ENCODE peak calls at places on chromosomes 1 and 21, in ten cellular contexts. P, R, Q, Z, M, K, H, U, S and L are unnamed samples.
A peak's percentile ranks its signal among the peaks of the same experiment; 100 is the strongest.

GRCh38 chr1:38858833-38859560 is 575 bp downstream of the RRAGC start:
- DNase-seq in K (no peak), M (no peak), R (peak; percentile 76), S (peak; percentile 41), H (peak; percentile 78), P (peak; percentile 77), Z (peak; percentile 43), Q (peak; percentile 51), U (no peak), L (no peak)

GRCh38 chr1:97919568-97920261 is 1.1 kb downstream of the DPYD start:
- DNase-seq in R (no peak), U (no peak), Z (no peak), H (no peak), K (peak; percentile 8), M (no peak), P (no peak), Q (peak; percentile 3), S (no peak), L (no peak)

GRCh38 chr1:17091252-17091651 is 28.0 kb downstream of the PADI2 start:
- DNase-seq in R (no peak), Z (no peak), P (no peak), U (no peak), H (no peak), K (no peak), M (no peak), Q (no peak), S (no peak), L (no peak)

GRCh38 chr1:46394108-46394871 is at the start of gene FAAH:
- DNase-seq in K (peak; percentile 85), P (peak; percentile 80), S (peak; percentile 55), Q (no peak), H (no peak), M (peak; percentile 68), R (peak; percentile 66), U (peak; percentile 83), Z (no peak), L (no peak)

GRCh38 chr1:119799003-119799402 is 12.3 kb downstream of the REG4 start:
- DNase-seq in K (no peak), S (no peak), R (no peak), P (no peak), M (no peak), U (no peak), Q (no peak), Z (no peak), H (no peak), L (no peak)

GRCh38 chr1:17030186-17030585 is 18.5 kb upstream of the ATP13A2 start:
- DNase-seq in P (no peak), M (no peak), H (no peak), Q (no peak), Z (no peak), R (no peak), K (no peak), S (no peak), U (no peak), L (no peak)

GRCh38 chr1:167579986-167580385 is 26.4 kb upstream of the CREG1 start:
- DNase-seq in R (no peak), S (no peak), Q (no peak), H (no peak), P (no peak), U (no peak), M (no peak), Z (no peak), K (no peak), L (no peak)

GRCh38 chr1:74368335-74368734 is 133.1 kb downstream of the TNNI3K start:
- DNase-seq in M (no peak), U (no peak), P (no peak), R (no peak), Q (no peak), H (no peak), K (peak; percentile 12), Z (no peak), S (no peak), L (no peak)

GRCh38 chr21:37208056-37208705 is 59.0 kb downstream of the VPS26C start:
- DNase-seq in M (no peak), Z (no peak), U (no peak), Q (peak; percentile 85), K (no peak), H (peak; percentile 85), S (peak; percentile 78), P (no peak), R (peak; percentile 84), L (no peak)

GRCh38 chr1:216222302-216222701 is 200.9 kb downstream of the USH2A start:
- DNase-seq in P (no peak), R (no peak), Q (no peak), Z (no peak), H (no peak), S (no peak), U (no peak), K (no peak), M (no peak), L (no peak)

GRCh38 chr1:216216304-216216703 is 206.9 kb downstream of the USH2A start:
- DNase-seq in M (no peak), H (no peak), S (no peak), U (no peak), Z (no peak), R (no peak), Q (no peak), P (no peak), K (no peak), L (no peak)

GRCh38 chr1:216224233-216224632 is 199.0 kb downstream of the USH2A start:
- DNase-seq in R (no peak), H (no peak), U (no peak), S (no peak), M (no peak), Q (no peak), P (no peak), Z (no peak), K (no peak), L (no peak)

GRCh38 chr1:216223521-216223920 is 199.7 kb downstream of the USH2A start:
- DNase-seq in Z (no peak), H (no peak), P (no peak), S (no peak), U (no peak), R (no peak), M (no peak), K (no peak), Q (no peak), L (no peak)

GRCh38 chr1:216221260-216221700 is 202.0 kb downstream of the USH2A start:
- DNase-seq in M (peak; percentile 51), Z (peak; percentile 49), U (peak; percentile 41), S (peak; percentile 15), K (peak; percentile 89), H (peak; percentile 17), P (no peak), R (no peak), Q (peak; percentile 28), L (no peak)
- TF ChIP-seq CTCF in M (peak; percentile 78), Z (peak; percentile 82), U (no peak), S (peak; percentile 63), K (peak; percentile 81), H (peak; percentile 71), P (peak; percentile 47), R (peak; percentile 40), Q (peak; percentile 71), L (peak; percentile 97)

DNA sequence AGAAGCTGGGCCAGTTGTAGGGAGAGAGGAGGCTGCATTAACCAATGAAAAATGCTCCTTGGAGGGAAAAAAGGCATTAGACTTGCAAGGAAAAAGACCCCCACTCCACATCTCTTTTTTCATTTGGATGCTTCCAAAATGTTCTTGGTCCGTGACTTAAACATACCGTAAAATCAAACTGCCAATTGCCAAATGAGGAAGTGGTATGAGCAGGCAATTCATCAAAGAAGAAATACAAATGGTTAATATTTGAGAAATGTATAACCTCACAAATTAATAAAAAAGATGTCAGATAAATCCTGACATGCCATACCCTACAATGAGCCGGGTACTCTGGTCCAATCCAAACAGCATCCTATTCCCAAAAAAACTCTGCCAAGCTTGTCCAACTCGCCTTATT is 30.6 kb downstream of the KANK4 start:
- DNase-seq in S (no peak), U (no peak), H (no peak), K (no peak), M (no peak), P (no peak), Q (no peak), R (no peak), Z (no peak), L (no peak)
- TF ChIP-seq CTCF in S (no peak), U (no peak), H (no peak), K (no peak), M (no peak), P (no peak), Q (no peak), R (no peak), Z (no peak), L (no peak)

GRCh38 chr21:41933259-41934079 is 20.3 kb downstream of the C2CD2 start:
- DNase-seq in Q (no peak), H (no peak), M (no peak), R (peak; percentile 36), U (no peak), P (peak; percentile 78), K (no peak), Z (no peak), S (no peak), L (no peak)
- TF ChIP-seq CTCF in Q (no peak), H (no peak), M (peak; percentile 16), R (peak; percentile 16), U (no peak), P (peak; percentile 37), K (no peak), Z (no peak), S (peak; percentile 41), L (no peak)

GRCh38 chr21:34037009-34037408 is 36.4 kb upstream of the MRPS6 start:
- DNase-seq in P (no peak), Z (no peak), U (no peak), R (no peak), S (no peak), Q (no peak), M (no peak), H (no peak), K (no peak), L (no peak)

GRCh38 chr21:34037446-34037845 is 35.9 kb upstream of the MRPS6 start:
- DNase-seq in Z (no peak), H (no peak), R (no peak), K (no peak), M (no peak), Q (no peak), P (no peak), S (no peak), U (no peak), L (no peak)

GRCh38 chr21:34042735-34043134 is 30.6 kb upstream of the MRPS6 start:
- DNase-seq in H (no peak), Q (no peak), U (no peak), S (no peak), R (no peak), M (no peak), K (no peak), Z (no peak), P (no peak), L (no peak)

GRCh38 chr21:34043333-34043732 is 30.0 kb upstream of the MRPS6 start:
- DNase-seq in H (no peak), K (no peak), Q (no peak), R (no peak), U (no peak), P (no peak), S (no peak), M (no peak), Z (no peak), L (no peak)

DNA sequence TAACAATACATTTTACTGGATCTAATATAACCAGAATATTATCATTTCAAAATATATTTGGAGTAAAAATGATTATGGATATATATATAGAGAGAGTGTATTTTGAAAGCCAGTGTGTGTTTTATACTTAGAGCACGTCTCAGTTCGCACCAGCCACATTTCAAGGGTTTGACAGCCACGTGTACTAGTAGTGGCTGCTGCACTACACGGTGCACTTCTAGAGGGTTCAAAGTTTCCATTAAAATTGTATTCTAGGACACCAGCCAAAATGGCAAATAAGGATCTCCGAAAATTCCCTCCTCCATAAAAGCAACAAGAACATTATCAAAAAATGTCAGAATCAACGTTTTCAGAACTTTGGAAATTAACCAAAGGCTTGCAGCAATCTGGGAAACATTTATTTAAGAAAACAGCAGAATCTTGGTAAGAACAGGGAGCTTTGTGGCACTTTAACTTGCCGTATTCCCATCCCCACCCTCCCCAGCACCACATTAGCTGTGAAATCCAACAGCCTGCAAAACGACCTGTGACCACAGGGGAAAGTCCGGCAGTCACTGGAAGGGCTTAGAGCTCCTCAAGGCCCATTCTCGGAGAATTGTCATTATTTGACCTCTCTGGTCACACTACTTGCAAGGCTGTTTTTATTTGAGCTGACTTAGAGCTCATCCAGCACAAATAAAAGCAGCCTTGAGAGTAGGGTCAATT is 33.5 kb upstream of the MRPS6 start:
- DNase-seq in Z (no peak), U (no peak), K (peak; percentile 64), H (no peak), R (no peak), P (no peak), S (no peak), Q (no peak), M (no peak), L (no peak)
- TF ChIP-seq CTCF in Z (no peak), U (no peak), K (no peak), H (no peak), R (no peak), P (no peak), S (no peak), Q (no peak), M (no peak), L (no peak)